ENCODE peak calls at places on chromosome 2, in eight cellular contexts. O is fibroblast of lung; J is NCI-H1930; V is GM13977; C is CD4-positive, CD25-positive, alpha-beta regulatory T cell; H is uterus; B is effector memory CD8-positive, alpha-beta T cell; A is nucleus accumbens. Q is an unnamed sample.

GRCh38 chr2:220665108-220665471 is 907.0 kb downstream of the EPHA4 start:
- DNase-seq in A (no peak), C (no peak), O (no peak), J (peak), V (no peak), B (no peak), H (no peak), Q (no peak)

GRCh38 chr2:137951606-137952005 is 12.7 kb upstream of the HNMT start:
- DNase-seq in A (no peak), V (no peak), C (no peak), J (no peak), B (no peak), O (peak), H (no peak), Q (peak)

GRCh38 chr2:66532972-66533868 is 98.3 kb downstream of the MEIS1 start:
- DNase-seq in V (no peak), A (no peak), B (no peak), H (no peak), C (no peak), O (peak), J (no peak), Q (no peak)

GRCh38 chr2:120298173-120298835 is 45.7 kb downstream of the RALB start:
- DNase-seq in J (no peak), V (no peak), O (peak), B (no peak), C (no peak), H (no peak), A (no peak), Q (no peak)

GRCh38 chr2:158637357-158637756 is 157.8 kb upstream of the DAPL1 start:
- DNase-seq in B (no peak), A (no peak), V (no peak), C (no peak), O (no peak), H (no peak), J (no peak), Q (no peak)

GRCh38 chr2:75224636-75225094 is 25.3 kb upstream of the TACR1 start:
- DNase-seq in C (no peak), O (no peak), V (no peak), A (no peak), B (no peak), J (no peak), H (no peak), Q (peak)

GRCh38 chr2:178125862-178126261 is 13.6 kb downstream of the RBM45 start:
- DNase-seq in O (no peak), B (no peak), A (no peak), C (no peak), J (no peak), H (no peak), V (no peak), Q (no peak)

GRCh38 chr2:177239934-177240600 is 24.5 kb downstream of the NFE2L2 start:
- DNase-seq in B (peak), V (peak), O (peak), C (peak), H (no peak), A (no peak), J (no peak), Q (peak)

GRCh38 chr2:27893031-27893430 is 2.5 kb downstream of the BABAM2 start:
- DNase-seq in B (no peak), C (peak), O (no peak), A (no peak), H (no peak), J (no peak), V (no peak), Q (no peak)

GRCh38 chr2:219541611-219542180 is 1.9 kb downstream of the CHPF start:
- DNase-seq in H (peak), V (peak), A (no peak), O (peak), C (peak), B (peak), J (peak), Q (peak)

GRCh38 chr2:127535422-127535901 is at the start of gene MYO7B:
- DNase-seq in V (no peak), J (no peak), C (no peak), A (no peak), O (no peak), H (no peak), B (no peak), Q (no peak)

Q was measured in epithelial cell of esophagus.